ENCODE peak calls at places on chromosomes 13 and 19, in five cellular contexts. One of them, this sample, is unnamed.
A peak's percentile ranks its signal among the peaks of the same experiment; 100 is the strongest.

GRCh38 chr19:57231686-57232085 is 863 bp downstream of the AURKC start:
- DNase-seq in Peyer's patch: peak; percentile 30
- DNase-seq in HAP-1: no peak
- DNase-seq in neuronal stem cell: no peak
- DNase-seq in H7: peak; percentile 55
- DNase-seq in this sample: no peak

GRCh38 chr13:76481738-76482137 is 404.5 kb downstream of the KCTD12 start:
- DNase-seq in neuronal stem cell: no peak
- DNase-seq in H7: no peak
- DNase-seq in HAP-1: no peak
- DNase-seq in Peyer's patch: no peak
- DNase-seq in this sample: no peak

GRCh38 chr19:52188822-52189744 is 769 bp upstream of the PPP2R1A start:
- DNase-seq in HAP-1: peak; percentile 99
- DNase-seq in H7: no peak
- DNase-seq in neuronal stem cell: no peak
- DNase-seq in Peyer's patch: no peak
- DNase-seq in this sample: no peak

GRCh38 chr19:29923653-29924052 is 18.4 kb upstream of the URI1 start:
- DNase-seq in Peyer's patch: no peak
- DNase-seq in neuronal stem cell: no peak
- DNase-seq in HAP-1: no peak
- DNase-seq in H7: no peak
- DNase-seq in this sample: no peak

GRCh38 chr13:46595918-46596315 is 42.9 kb downstream of the LRCH1 start:
- DNase-seq in Peyer's patch: no peak
- DNase-seq in HAP-1: no peak
- DNase-seq in H7: no peak
- DNase-seq in neuronal stem cell: no peak
- DNase-seq in this sample: no peak

GRCh38 chr13:98270819-98271218 is 93.8 kb upstream of the RNF113B start:
- DNase-seq in H7: no peak
- DNase-seq in Peyer's patch: no peak
- DNase-seq in HAP-1: no peak
- DNase-seq in neuronal stem cell: no peak
- DNase-seq in this sample: no peak

GRCh38 chr19:38733493-38734175 is 10.6 kb downstream of the CAPN12 start:
- DNase-seq in neuronal stem cell: no peak
- DNase-seq in HAP-1: no peak
- DNase-seq in H7: no peak
- DNase-seq in Peyer's patch: peak; percentile 66
- DNase-seq in this sample: no peak

GRCh38 chr19:37572203-37572602 is 22.4 kb downstream of the ZNF571 start:
- DNase-seq in neuronal stem cell: no peak
- DNase-seq in Peyer's patch: no peak
- DNase-seq in H7: no peak
- DNase-seq in HAP-1: no peak
- DNase-seq in this sample: no peak

GRCh38 chr19:34994643-34995471 is 5.3 kb upstream of the GRAMD1A start:
- DNase-seq in HAP-1: no peak
- DNase-seq in H7: no peak
- DNase-seq in Peyer's patch: peak; percentile 65
- DNase-seq in neuronal stem cell: no peak
- DNase-seq in this sample: peak; percentile 65

GRCh38 chr13:95233026-95233635 is 68.1 kb downstream of the ABCC4 start:
- DNase-seq in Peyer's patch: no peak
- DNase-seq in neuronal stem cell: no peak
- DNase-seq in H7: no peak
- DNase-seq in HAP-1: no peak
- DNase-seq in this sample: no peak

GRCh38 chr19:15297416-15298224 is 34.7 kb downstream of the BRD4 start:
- DNase-seq in Peyer's patch: peak; percentile 58
- DNase-seq in H7: no peak
- DNase-seq in HAP-1: no peak
- DNase-seq in neuronal stem cell: no peak
- DNase-seq in this sample: peak; percentile 43

GRCh38 chr19:29832801-29833200 is 21.0 kb downstream of the CCNE1 start:
- DNase-seq in H7: no peak
- DNase-seq in Peyer's patch: no peak
- DNase-seq in HAP-1: no peak
- DNase-seq in neuronal stem cell: no peak
- DNase-seq in this sample: no peak

GRCh38 chr13:95375706-95376105 is 74.5 kb upstream of the ABCC4 start:
- DNase-seq in HAP-1: no peak
- DNase-seq in H7: no peak
- DNase-seq in neuronal stem cell: no peak
- DNase-seq in Peyer's patch: no peak
- DNase-seq in this sample: no peak

GRCh38 chr13:78977311-78977710 is 318.4 kb upstream of the OBI1 start:
- DNase-seq in Peyer's patch: no peak
- DNase-seq in neuronal stem cell: no peak
- DNase-seq in H7: no peak
- DNase-seq in HAP-1: no peak
- DNase-seq in this sample: no peak

GRCh38 chr13:53343345-53343744 is 314.7 kb downstream of the OLFM4 start:
- DNase-seq in neuronal stem cell: peak; percentile 45
- DNase-seq in H7: peak; percentile 52
- DNase-seq in HAP-1: peak; percentile 8
- DNase-seq in Peyer's patch: no peak
- DNase-seq in this sample: no peak

GRCh38 chr19:51799311-51799997 is 4.5 kb downstream of the FPR3 start:
- DNase-seq in HAP-1: no peak
- DNase-seq in H7: no peak
- DNase-seq in neuronal stem cell: no peak
- DNase-seq in Peyer's patch: peak; percentile 74
- DNase-seq in this sample: peak; percentile 58

GRCh38 chr19:42313840-42314755 is 989 bp downstream of the TMEM145 start:
- DNase-seq in H7: peak; percentile 54
- DNase-seq in HAP-1: no peak
- DNase-seq in Peyer's patch: no peak
- DNase-seq in neuronal stem cell: no peak
- DNase-seq in this sample: no peak

GRCh38 chr13:66996503-66996902 is 233.6 kb downstream of the PCDH9 start:
- DNase-seq in H7: no peak
- DNase-seq in Peyer's patch: no peak
- DNase-seq in neuronal stem cell: no peak
- DNase-seq in HAP-1: no peak
- DNase-seq in this sample: no peak

GRCh38 chr13:19888799-19889198 is 25.4 kb upstream of the ZMYM5 start:
- DNase-seq in HAP-1: peak; percentile 12
- DNase-seq in H7: no peak
- DNase-seq in Peyer's patch: no peak
- DNase-seq in neuronal stem cell: no peak
- DNase-seq in this sample: no peak

GRCh38 chr19:17027428-17027816 is 812 bp upstream of the CPAMD8 start:
- DNase-seq in H7: no peak
- DNase-seq in neuronal stem cell: no peak
- DNase-seq in HAP-1: no peak
- DNase-seq in Peyer's patch: no peak
- DNase-seq in this sample: no peak

GRCh38 chr19:17023805-17024204 is 2.8 kb downstream of the CPAMD8 start:
- DNase-seq in HAP-1: no peak
- DNase-seq in neuronal stem cell: no peak
- DNase-seq in H7: no peak
- DNase-seq in Peyer's patch: no peak
- DNase-seq in this sample: no peak

GRCh38 chr19:17025361-17025760 is 1.2 kb downstream of the CPAMD8 start:
- DNase-seq in HAP-1: no peak
- DNase-seq in H7: no peak
- DNase-seq in Peyer's patch: no peak
- DNase-seq in neuronal stem cell: no peak
- DNase-seq in this sample: no peak

GRCh38 chr19:17026706-17027427 is at the start of gene CPAMD8:
- DNase-seq in H7: peak; percentile 95
- DNase-seq in neuronal stem cell: peak; percentile 43
- DNase-seq in HAP-1: no peak
- DNase-seq in Peyer's patch: no peak
- DNase-seq in this sample: no peak

DNA sequence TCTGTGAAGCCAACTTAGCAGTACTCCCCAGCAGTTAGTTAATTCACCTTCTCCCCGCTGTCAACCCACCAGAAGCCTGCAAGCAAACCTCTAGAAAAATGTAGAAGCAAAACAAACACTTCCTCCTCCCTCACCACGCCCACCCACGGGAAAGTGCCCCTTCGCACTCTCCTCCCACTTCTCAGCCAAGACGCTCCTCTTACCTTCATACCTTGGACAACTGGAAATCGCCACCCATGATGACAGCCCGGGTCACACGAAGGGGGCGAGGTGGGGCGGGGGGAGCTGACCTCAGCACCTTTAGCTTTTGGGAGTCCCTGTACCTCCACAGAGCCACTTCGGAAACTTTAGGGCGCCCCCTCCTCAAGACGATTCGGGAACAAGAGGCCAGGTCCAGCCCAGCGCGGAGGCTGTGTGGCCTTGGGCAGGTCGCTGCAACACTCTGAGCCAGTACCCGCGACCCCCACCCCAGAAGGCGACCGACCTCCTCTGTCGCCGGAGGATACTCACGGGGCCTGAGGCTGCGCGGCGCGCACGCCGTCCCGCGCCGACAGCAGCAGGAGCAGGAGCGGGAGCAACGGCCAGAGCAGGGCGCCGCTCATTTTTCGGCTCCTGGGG is 460 bp downstream of the CPAMD8 start:
- DNase-seq in HAP-1: no peak
- DNase-seq in neuronal stem cell: no peak
- DNase-seq in Peyer's patch: no peak
- DNase-seq in H7: peak; percentile 75
- DNase-seq in this sample: peak; percentile 26
- H3K4me3 ChIP-seq in HAP-1: peak overlapping the region; percentile 17
- H3K4me3 ChIP-seq in neuronal stem cell: peak overlapping the region; percentile 90
- H3K4me3 ChIP-seq in Peyer's patch: peak overlapping the region; percentile 31
- H3K4me3 ChIP-seq in H7: peak overlapping the region; percentile 76
- H3K4me3 ChIP-seq in this sample: peak overlapping the region; percentile 16

GRCh38 chr13:111458739-111459138 is 138.3 kb downstream of the TEX29 start:
- DNase-seq in HAP-1: no peak
- DNase-seq in neuronal stem cell: no peak
- DNase-seq in H7: no peak
- DNase-seq in Peyer's patch: no peak
- DNase-seq in this sample: no peak

GRCh38 chr13:111458001-111458531 is 137.6 kb downstream of the TEX29 start:
- DNase-seq in HAP-1: no peak
- DNase-seq in neuronal stem cell: no peak
- DNase-seq in H7: no peak
- DNase-seq in Peyer's patch: no peak
- DNase-seq in this sample: no peak

GRCh38 chr13:111461445-111462149 is 141.2 kb downstream of the TEX29 start:
- DNase-seq in Peyer's patch: no peak
- DNase-seq in neuronal stem cell: no peak
- DNase-seq in HAP-1: no peak
- DNase-seq in H7: peak; percentile 52
- DNase-seq in this sample: no peak

GRCh38 chr13:111460548-111461444 is 140.4 kb downstream of the TEX29 start:
- DNase-seq in neuronal stem cell: no peak
- DNase-seq in H7: peak; percentile 81
- DNase-seq in Peyer's patch: no peak
- DNase-seq in HAP-1: peak; percentile 7
- DNase-seq in this sample: peak; percentile 20

DNA sequence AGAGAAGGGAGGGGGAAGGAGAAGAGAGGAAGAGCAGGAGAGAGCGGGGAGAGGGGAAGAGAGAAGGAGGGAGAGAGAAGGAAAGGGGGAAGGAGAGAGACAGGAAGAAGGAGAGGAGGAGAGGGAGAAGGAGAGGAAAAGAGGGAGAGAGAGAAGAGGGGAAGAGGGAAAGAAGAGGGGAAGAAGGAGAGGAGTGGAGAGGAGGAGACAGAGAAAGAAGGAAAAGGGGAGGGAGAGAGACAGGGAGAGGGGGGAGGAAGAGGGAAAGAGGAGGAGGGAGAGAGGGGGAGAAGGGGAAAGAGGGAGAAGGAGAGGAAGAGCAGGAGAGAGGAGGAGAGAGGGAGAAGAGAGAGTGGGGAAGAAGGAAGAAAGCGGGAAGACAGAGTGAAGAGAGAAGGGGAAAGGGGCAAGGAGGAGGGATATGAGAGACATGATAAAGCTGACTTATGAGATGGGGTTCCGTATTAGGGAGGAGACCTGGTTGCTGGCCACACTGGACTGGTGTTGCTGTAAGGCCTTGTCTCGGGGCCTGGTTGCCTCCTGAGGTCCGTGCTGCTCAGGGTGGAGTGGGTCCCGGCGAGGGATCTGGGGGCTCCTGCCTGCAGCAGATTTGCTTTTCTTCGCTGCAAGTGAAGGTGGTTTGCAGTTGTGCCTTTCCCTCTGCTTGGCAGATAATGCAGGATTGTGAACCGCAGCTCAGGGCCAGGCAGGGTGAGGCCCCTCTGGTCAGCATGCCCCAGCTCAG is 139.5 kb downstream of the TEX29 start:
- DNase-seq in neuronal stem cell: no peak
- DNase-seq in HAP-1: no peak
- DNase-seq in H7: no peak
- DNase-seq in Peyer's patch: no peak
- DNase-seq in this sample: no peak
- H3K4me3 ChIP-seq in neuronal stem cell: no peak overlapping the region
- H3K4me3 ChIP-seq in HAP-1: no peak overlapping the region
- H3K4me3 ChIP-seq in H7: no peak overlapping the region
- H3K4me3 ChIP-seq in Peyer's patch: no peak overlapping the region
- H3K4me3 ChIP-seq in this sample: no peak overlapping the region

DNA sequence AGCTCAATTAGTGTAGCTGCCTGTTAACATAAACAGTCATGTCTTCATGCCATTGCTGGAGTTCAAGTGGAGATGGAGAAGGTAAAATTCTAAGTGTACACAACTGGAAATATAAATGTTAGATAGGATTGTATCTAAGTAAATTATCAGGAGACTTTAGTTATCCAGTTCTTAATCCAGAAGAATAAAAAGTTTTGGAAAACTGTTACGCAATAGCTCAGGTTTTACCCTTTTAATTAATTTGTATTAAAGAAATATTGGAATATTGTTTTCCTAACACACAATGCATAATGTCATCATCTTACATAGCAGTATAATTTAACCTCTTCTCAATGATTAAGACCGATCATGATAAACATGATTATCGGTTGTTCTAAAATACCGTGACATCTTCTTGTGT is 2.8 kb downstream of the SLC10A2 start:
- DNase-seq in Peyer's patch: no peak
- DNase-seq in HAP-1: no peak
- DNase-seq in H7: no peak
- DNase-seq in neuronal stem cell: no peak
- DNase-seq in this sample: no peak
- H3K4me3 ChIP-seq in Peyer's patch: no peak overlapping the region
- H3K4me3 ChIP-seq in HAP-1: no peak overlapping the region
- H3K4me3 ChIP-seq in H7: no peak overlapping the region
- H3K4me3 ChIP-seq in neuronal stem cell: no peak overlapping the region
- H3K4me3 ChIP-seq in this sample: no peak overlapping the region

GRCh38 chr13:27789495-27790303 is 2.6 kb upstream of the GSX1 start:
- DNase-seq in HAP-1: no peak
- DNase-seq in Peyer's patch: no peak
- DNase-seq in H7: peak; percentile 81
- DNase-seq in neuronal stem cell: no peak
- DNase-seq in this sample: no peak

GRCh38 chr13:27791901-27792392 is 336 bp upstream of the GSX1 start:
- DNase-seq in H7: no peak
- DNase-seq in HAP-1: no peak
- DNase-seq in neuronal stem cell: no peak
- DNase-seq in Peyer's patch: no peak
- DNase-seq in this sample: no peak

GRCh38 chr13:27791146-27791900 is 960 bp upstream of the GSX1 start:
- DNase-seq in neuronal stem cell: no peak
- DNase-seq in H7: peak; percentile 58
- DNase-seq in Peyer's patch: no peak
- DNase-seq in HAP-1: no peak
- DNase-seq in this sample: no peak

GRCh38 chr13:27789153-27789494 is 3.2 kb upstream of the GSX1 start:
- DNase-seq in neuronal stem cell: no peak
- DNase-seq in H7: no peak
- DNase-seq in Peyer's patch: no peak
- DNase-seq in HAP-1: no peak
- DNase-seq in this sample: no peak

GRCh38 chr13:27790523-27790922 is 1.8 kb upstream of the GSX1 start:
- DNase-seq in Peyer's patch: no peak
- DNase-seq in H7: peak; percentile 74
- DNase-seq in neuronal stem cell: no peak
- DNase-seq in HAP-1: no peak
- DNase-seq in this sample: no peak
- H3K4me3 ChIP-seq in Peyer's patch: peak overlapping the region; percentile 36
- H3K4me3 ChIP-seq in H7: no peak overlapping the region
- H3K4me3 ChIP-seq in neuronal stem cell: no peak overlapping the region
- H3K4me3 ChIP-seq in HAP-1: no peak overlapping the region
- H3K4me3 ChIP-seq in this sample: peak overlapping the region; percentile 40